ENCODE peak calls at places on chromosomes 1 and 21, in eight cellular contexts. T, P, D, I, J, Y, X and Q are unnamed samples.

GRCh38 chr1:33460947-33461629 is 11.4 kb upstream of the ZSCAN20 start:
- DNase-seq in T (peak; percentile 80), X (peak; percentile 27), Y (peak; percentile 84), I (no peak), D (peak; percentile 73), J (no peak), P (no peak), Q (no peak)

GRCh38 chr1:185483647-185484450 is 166.8 kb upstream of the IVNS1ABP start:
- DNase-seq in I (peak; percentile 85), X (no peak), T (no peak), J (no peak), Y (no peak), D (no peak), P (peak; percentile 85), Q (peak; percentile 95)

GRCh38 chr1:10867138-10867721 is 70.8 kb upstream of the CASZ1 start:
- DNase-seq in D (peak; percentile 85), I (peak; percentile 7), P (peak; percentile 34), T (peak; percentile 51), Y (peak; percentile 68), X (peak; percentile 30), J (peak; percentile 21), Q (peak; percentile 45)

GRCh38 chr21:32768530-32768929 is 3.0 kb downstream of the PAXBP1 start:
- DNase-seq in Y (no peak), I (no peak), X (no peak), T (no peak), P (no peak), J (no peak), D (no peak), Q (no peak)

GRCh38 chr1:63630666-63631065 is 37.5 kb downstream of the PGM1 start:
- DNase-seq in T (no peak), Y (no peak), D (no peak), I (no peak), P (no peak), X (no peak), J (no peak), Q (no peak)

GRCh38 chr1:215543191-215543606 is 23.9 kb upstream of the KCTD3 start:
- DNase-seq in J (no peak), P (peak; percentile 85), D (no peak), Y (no peak), I (peak; percentile 22), T (no peak), X (no peak), Q (peak; percentile 90)

GRCh38 chr1:200252526-200252925 is 157.3 kb downstream of the ZNF281 start:
- DNase-seq in P (no peak), T (no peak), D (no peak), J (no peak), I (no peak), X (no peak), Y (no peak), Q (no peak)

GRCh38 chr1:113531321-113531720 is 141.0 kb downstream of the MAGI3 start:
- DNase-seq in P (no peak), D (no peak), X (no peak), Y (no peak), T (no peak), J (no peak), I (no peak), Q (no peak)

GRCh38 chr1:69737527-69738176 is 169.9 kb downstream of the LRRC7 start:
- DNase-seq in I (peak; percentile 28), P (peak; percentile 78), Y (no peak), T (peak; percentile 61), D (no peak), X (peak; percentile 15), J (no peak), Q (peak; percentile 64)

GRCh38 chr1:204623894-204624361 is 61.6 kb downstream of the LRRN2 start:
- DNase-seq in T (peak; percentile 57), J (no peak), P (no peak), D (no peak), I (no peak), Y (peak; percentile 16), X (no peak), Q (no peak)

GRCh38 chr1:227318852-227319607 is 738 bp upstream of the CDC42BPA start:
- DNase-seq in D (peak; percentile 45), X (peak; percentile 52), Y (no peak), I (no peak), J (peak; percentile 48), T (no peak), P (peak; percentile 77), Q (peak; percentile 76)

GRCh38 chr1:42316292-42316691 is 18.7 kb downstream of the FOXJ3 start:
- DNase-seq in X (no peak), D (no peak), Y (no peak), P (peak; percentile 9), J (no peak), T (no peak), I (no peak), Q (no peak)

GRCh38 chr1:119611701-119612113 is 36.4 kb downstream of the ZNF697 start:
- DNase-seq in Y (peak; percentile 44), X (peak; percentile 77), J (no peak), I (no peak), T (peak; percentile 59), D (peak; percentile 76), P (peak; percentile 56), Q (peak; percentile 71)

GRCh38 chr1:231091853-231092301 is 51.8 kb upstream of the FAM89A start:
- DNase-seq in Y (peak; percentile 36), T (peak; percentile 34), D (no peak), P (peak; percentile 12), X (peak; percentile 31), J (no peak), I (peak; percentile 25), Q (peak; percentile 20)

GRCh38 chr1:53544731-53545515 is 85.7 kb downstream of the DMRTB1 start:
- DNase-seq in J (no peak), D (peak; percentile 1), P (no peak), Y (no peak), I (no peak), T (no peak), X (no peak), Q (no peak)

GRCh38 chr21:26127918-26128317 is 42.7 kb downstream of the APP start:
- DNase-seq in Y (no peak), T (no peak), J (no peak), P (peak; percentile 45), I (peak; percentile 38), D (peak; percentile 36), X (no peak), Q (peak; percentile 75)

GRCh38 chr1:95685091-95685490 is 451.1 kb downstream of the RWDD3 start:
- DNase-seq in X (no peak), I (no peak), T (no peak), J (no peak), P (no peak), D (no peak), Y (no peak), Q (no peak)

GRCh38 chr21:39842741-39843146 is 24.5 kb upstream of the PCP4 start:
- DNase-seq in T (no peak), J (no peak), P (peak; percentile 28), X (no peak), Y (no peak), D (no peak), I (no peak), Q (no peak)

GRCh38 chr1:150365945-150366344 is 2.0 kb downstream of the RPRD2 start:
- DNase-seq in J (no peak), D (no peak), P (peak; percentile 22), Y (no peak), I (peak; percentile 19), X (no peak), T (peak; percentile 46), Q (no peak)

GRCh38 chr1:244397086-244397485 is 54.6 kb downstream of the ADSS2 start:
- DNase-seq in I (no peak), Y (no peak), J (no peak), P (no peak), X (no peak), T (no peak), D (no peak), Q (no peak)

GRCh38 chr1:224262373-224263054 is 67.5 kb downstream of the NVL start:
- DNase-seq in X (no peak), Y (no peak), D (no peak), J (no peak), T (no peak), P (peak; percentile 46), I (no peak), Q (no peak)